ENCODE peak calls at places on chromosomes 4 and X, in eight cellular contexts. B, K, P, T, F, C, J and A are unnamed samples.

GRCh38 chr4:2248821-2249261 is 6.9 kb upstream of the HAUS3 start:
- DNase-seq in B (peak), K (no peak), P (no peak), T (peak), F (peak), C (no peak), J (no peak), A (no peak)

GRCh38 chr4:106021737-106022410 is 126.6 kb downstream of the NPNT start:
- DNase-seq in B (no peak), K (no peak), P (peak), T (no peak), F (no peak), C (no peak), J (no peak), A (no peak)

GRCh38 chr4:51943221-51943620 is 76.9 kb downstream of the LRRC66 start:
- DNase-seq in B (no peak), K (no peak), P (no peak), T (no peak), F (no peak), C (no peak), J (no peak), A (no peak)

GRCh38 chr4:156545003-156545785 is 426.4 kb downstream of the PDGFC start:
- DNase-seq in B (no peak), K (no peak), P (peak), T (no peak), F (peak), C (no peak), J (no peak), A (no peak)

GRCh38 chr4:26721685-26722084 is 137.8 kb downstream of the TBC1D19 start:
- DNase-seq in B (no peak), K (no peak), P (no peak), T (no peak), F (no peak), C (no peak), J (no peak), A (no peak)

GRCh38 chrX:154596290-154596929 is 11.5 kb downstream of the CTAG1A start:
- DNase-seq in B (no peak), K (no peak), P (peak), T (peak), F (no peak), C (no peak), J (no peak), A (no peak)

GRCh38 chrX:1359477-1359873 is 22.9 kb downstream of the IL3RA start:
- DNase-seq in B (no peak), K (no peak), P (no peak), T (no peak), F (no peak), C (no peak), J (no peak), A (no peak)

GRCh38 chr4:139887378-139887801 is 221.8 kb downstream of the MGST2 start:
- DNase-seq in B (no peak), K (no peak), P (no peak), T (no peak), F (no peak), C (no peak), J (no peak), A (no peak)

GRCh38 chr4:137384476-137384875 is 147.8 kb downstream of the PCDH18 start:
- DNase-seq in B (no peak), K (no peak), P (no peak), T (no peak), F (no peak), C (no peak), J (no peak), A (no peak)

GRCh38 chr4:40395908-40396806 is 61.0 kb downstream of the CHRNA9 start:
- DNase-seq in B (peak), K (no peak), P (peak), T (peak), F (no peak), C (no peak), J (no peak), A (no peak)

GRCh38 chr4:3183008-3183407 is 66.0 kb upstream of the MSANTD1 start:
- DNase-seq in B (no peak), K (no peak), P (no peak), T (no peak), F (no peak), C (no peak), J (no peak), A (no peak)

GRCh38 chrX:20547649-20548051 is 280.9 kb upstream of the RPS6KA3 start:
- DNase-seq in B (no peak), K (no peak), P (peak), T (no peak), F (peak), C (no peak), J (no peak), A (no peak)

GRCh38 chr4:92101609-92102231 is 202.0 kb upstream of the GRID2 start:
- DNase-seq in B (no peak), K (no peak), P (peak), T (no peak), F (no peak), C (no peak), J (no peak), A (no peak)

GRCh38 chr4:92104506-92104905 is 199.3 kb upstream of the GRID2 start:
- DNase-seq in B (no peak), K (no peak), P (no peak), T (no peak), F (no peak), C (no peak), J (no peak), A (no peak)

GRCh38 chr4:92106816-92107215 is 196.9 kb upstream of the GRID2 start:
- DNase-seq in B (no peak), K (no peak), P (no peak), T (no peak), F (no peak), C (no peak), J (no peak), A (no peak)

GRCh38 chr4:92099851-92100250 is 203.9 kb upstream of the GRID2 start:
- DNase-seq in B (no peak), K (no peak), P (no peak), T (no peak), F (no peak), C (no peak), J (no peak), A (no peak)

GRCh38 chr4:92100980-92101379 is 202.8 kb upstream of the GRID2 start:
- DNase-seq in B (no peak), K (no peak), P (no peak), T (no peak), F (no peak), C (no peak), J (no peak), A (no peak)
- H3K4me3 ChIP-seq in B (no peak), K (no peak), P (no peak), T (no peak), F (no peak), C (no peak), J (no peak), A (no peak)

GRCh38 chr4:174972911-174973310 is 54.8 kb downstream of the ADAM29 start:
- DNase-seq in B (no peak), K (no peak), P (no peak), T (no peak), F (no peak), C (no peak), J (no peak), A (no peak)

DNA sequence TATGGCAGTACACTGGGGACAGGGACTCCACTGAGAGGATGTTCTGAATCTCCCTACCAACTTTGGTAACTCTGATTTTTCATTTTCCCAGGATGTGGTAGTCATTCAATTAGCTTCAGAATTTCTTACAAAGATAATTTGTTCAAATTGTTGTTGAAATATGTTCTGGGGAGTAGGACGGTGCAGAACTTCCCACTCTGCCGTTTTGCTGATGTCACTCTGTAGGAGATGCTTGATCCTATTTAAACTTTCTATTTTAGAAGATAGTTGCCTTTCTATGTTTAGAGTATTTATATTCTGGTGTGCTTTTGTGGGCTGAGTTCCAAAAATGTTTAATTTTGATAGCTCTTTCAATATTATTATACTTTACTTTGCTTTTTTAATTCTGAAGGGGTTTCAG is 55.2 kb downstream of the ADAM29 start:
- DNase-seq in B (no peak), K (no peak), P (no peak), T (no peak), F (no peak), C (no peak), J (no peak), A (no peak)
- H3K4me3 ChIP-seq in B (no peak), K (no peak), P (no peak), T (no peak), F (no peak), C (no peak), J (no peak), A (no peak)

DNA sequence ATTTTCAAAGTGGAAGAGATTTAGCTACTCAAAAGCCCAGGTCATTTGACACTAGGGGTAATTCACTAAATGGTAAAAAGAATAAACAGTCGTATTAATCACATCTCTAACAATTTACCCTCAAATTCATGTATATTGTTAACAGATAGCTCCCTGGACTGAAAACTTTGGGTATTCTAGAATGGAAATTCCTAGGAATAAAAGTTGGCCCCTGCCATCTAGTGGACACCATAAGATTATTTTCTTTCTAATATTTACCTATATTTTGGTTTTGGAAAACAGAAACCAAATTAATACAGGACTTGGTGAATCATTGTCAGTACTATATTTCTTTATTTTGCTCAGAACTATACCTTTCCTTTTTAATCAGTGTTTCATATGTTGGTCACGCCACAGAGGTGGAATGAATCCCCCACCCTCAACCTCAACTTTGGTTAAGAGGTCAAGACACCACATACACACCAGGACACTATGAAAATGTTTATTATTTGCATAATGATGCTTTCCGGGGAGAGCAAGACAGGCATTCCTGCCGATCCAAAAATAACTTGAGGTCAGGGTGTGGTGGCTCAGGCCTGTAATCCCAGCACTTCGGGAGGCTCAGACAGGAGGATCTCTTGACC is 96.2 kb upstream of the APOOL start:
- DNase-seq in B (no peak), K (no peak), P (peak), T (no peak), F (no peak), C (no peak), J (no peak), A (no peak)
- H3K4me3 ChIP-seq in B (no peak), K (no peak), P (no peak), T (no peak), F (no peak), C (no peak), J (no peak), A (no peak)

DNA sequence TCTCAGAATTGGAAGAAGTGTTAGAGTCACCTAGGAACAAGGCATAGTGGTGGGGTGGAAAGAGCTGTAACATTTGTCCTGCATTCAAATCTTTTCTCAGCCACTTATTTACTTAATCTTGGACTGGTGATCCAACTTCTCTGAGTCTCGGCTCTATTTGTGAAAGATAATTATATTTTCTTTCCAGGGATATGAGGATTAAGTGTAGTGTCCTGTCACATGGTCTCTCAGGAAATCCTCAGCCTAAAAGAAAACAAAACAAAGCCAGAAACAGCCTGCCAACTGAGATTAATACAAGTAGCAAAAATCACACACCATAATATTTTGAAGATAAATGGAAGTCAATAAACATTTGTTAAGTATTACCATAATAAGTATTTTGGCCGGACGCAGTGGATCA is 33.3 kb upstream of the ETNPPL start:
- DNase-seq in B (no peak), K (no peak), P (no peak), T (no peak), F (no peak), C (no peak), J (no peak), A (no peak)
- H3K4me3 ChIP-seq in B (no peak), K (no peak), P (no peak), T (no peak), F (no peak), C (no peak), J (no peak), A (no peak)

GRCh38 chrX:15643786-15644559 is 20.6 kb downstream of the CLTRN start:
- DNase-seq in B (no peak), K (no peak), P (no peak), T (no peak), F (no peak), C (no peak), J (no peak), A (no peak)
- H3K4me3 ChIP-seq in B (no peak), K (no peak), P (no peak), T (no peak), F (no peak), C (no peak), J (no peak), A (no peak)

GRCh38 chr4:25215506-25215905 is 18.3 kb upstream of the PI4K2B start:
- DNase-seq in B (no peak), K (no peak), P (no peak), T (no peak), F (no peak), C (no peak), J (no peak), A (no peak)
- H3K4me3 ChIP-seq in B (no peak), K (no peak), P (no peak), T (no peak), F (no peak), C (no peak), J (no peak), A (no peak)

GRCh38 chr4:8869879-8870646 is 1.6 kb downstream of the HMX1 start:
- DNase-seq in B (no peak), K (no peak), P (no peak), T (peak), F (no peak), C (no peak), J (no peak), A (no peak)

GRCh38 chr4:8870647-8871416 is 807 bp downstream of the HMX1 start:
- DNase-seq in B (no peak), K (no peak), P (no peak), T (peak), F (no peak), C (no peak), J (no peak), A (no peak)

GRCh38 chr4:8869002-8869878 is 2.4 kb downstream of the HMX1 start:
- DNase-seq in B (no peak), K (no peak), P (no peak), T (peak), F (no peak), C (no peak), J (no peak), A (no peak)

GRCh38 chr4:8872402-8873291 is 1.0 kb upstream of the HMX1 start:
- DNase-seq in B (no peak), K (no peak), P (no peak), T (peak), F (no peak), C (no peak), J (no peak), A (no peak)

GRCh38 chr4:8871417-8872401 is at the start of gene HMX1:
- DNase-seq in B (no peak), K (no peak), P (no peak), T (peak), F (no peak), C (no peak), J (no peak), A (no peak)
- H3K4me3 ChIP-seq in B (no peak), K (no peak), P (no peak), T (peak), F (no peak), C (no peak), J (no peak), A (no peak)

DNA sequence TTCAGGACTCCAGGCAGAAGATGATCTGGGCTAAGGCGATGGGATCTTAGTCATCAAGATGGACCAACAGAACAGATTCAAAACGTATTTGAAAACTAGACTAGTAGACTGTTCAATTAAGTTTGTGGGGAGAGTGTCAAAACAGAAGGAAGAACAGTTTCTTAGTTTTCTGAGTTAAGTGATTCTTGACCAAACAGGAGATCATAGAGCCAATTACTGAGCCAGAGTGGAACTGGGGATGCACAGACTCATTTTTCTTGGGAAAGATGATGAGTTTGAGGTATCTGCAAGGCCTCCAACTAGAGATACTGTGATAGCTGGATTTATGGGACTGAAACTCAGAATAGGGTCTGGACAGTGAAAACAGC is 119.5 kb downstream of the REELD1 start:
- DNase-seq in B (no peak), K (no peak), P (no peak), T (no peak), F (no peak), C (no peak), J (no peak), A (no peak)
- H3K4me3 ChIP-seq in B (no peak), K (no peak), P (peak), T (no peak), F (no peak), C (no peak), J (peak), A (no peak)

DNA sequence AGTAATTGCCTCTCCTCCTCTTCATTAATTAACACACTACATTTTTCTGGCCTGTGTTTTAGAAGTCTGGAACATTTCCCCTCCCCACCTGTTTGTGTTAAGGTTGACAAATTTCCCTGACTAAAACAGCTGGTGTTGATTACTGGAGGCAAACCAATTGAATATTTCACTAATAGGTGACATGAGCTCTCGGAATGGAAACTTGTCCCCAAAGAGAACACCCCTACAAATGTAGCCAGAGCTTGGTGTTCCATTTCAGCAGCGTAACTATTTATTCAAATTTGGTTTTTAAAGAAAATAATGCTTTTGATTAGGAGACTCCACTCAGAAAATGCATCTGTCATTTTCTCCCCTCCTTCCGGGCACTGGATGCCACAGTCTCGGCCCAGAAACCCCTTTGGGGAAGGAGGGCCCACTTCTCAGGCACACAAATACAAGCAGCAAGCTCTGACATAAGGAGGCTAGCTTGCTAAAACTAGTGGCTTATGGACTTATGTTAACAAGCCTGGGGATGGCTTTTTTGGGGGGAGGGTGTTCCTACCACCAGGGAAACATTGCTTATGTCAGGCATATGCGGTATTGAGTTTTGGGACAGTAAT is 2.2 kb downstream of the RNF150 start:
- DNase-seq in B (no peak), K (no peak), P (no peak), T (no peak), F (no peak), C (no peak), J (no peak), A (no peak)
- H3K4me3 ChIP-seq in B (no peak), K (no peak), P (peak), T (no peak), F (peak), C (no peak), J (peak), A (peak)